ENCODE peak calls at places on chromosomes 4 and X, in six cellular contexts. Q, W, X, C, V and U are unnamed samples.

GRCh38 chr4:39104255-39104654 is 42.2 kb downstream of the KLHL5 start:
- DNase-seq in V (no peak), W (no peak), Q (no peak), X (no peak), C (no peak), U (no peak)

GRCh38 chr4:137213372-137214173 is 318.7 kb downstream of the PCDH18 start:
- DNase-seq in V (no peak), X (no peak), W (no peak), Q (no peak), C (no peak), U (no peak)

GRCh38 chr4:118835896-118836762 is at the start of gene SEC24D:
- DNase-seq in X (peak; percentile 90), V (peak; percentile 89), W (peak; percentile 89), Q (peak; percentile 97), C (peak; percentile 95), U (peak; percentile 74)

GRCh38 chrX:8823698-8824097 is 22.5 kb upstream of the FAM9A start:
- DNase-seq in W (no peak), X (no peak), C (no peak), V (no peak), Q (no peak), U (no peak)

GRCh38 chrX:47585273-47585672 is 3.0 kb downstream of the TIMP1 start:
- DNase-seq in Q (no peak), C (no peak), W (no peak), V (peak; percentile 44), X (no peak), U (no peak)

GRCh38 chr4:40299704-40300336 is 35.3 kb upstream of the CHRNA9 start:
- DNase-seq in C (no peak), W (no peak), V (no peak), Q (no peak), X (no peak), U (no peak)

GRCh38 chrX:8405631-8406030 is 59.0 kb upstream of the VCX3B start:
- DNase-seq in W (no peak), X (no peak), C (no peak), V (no peak), Q (no peak), U (no peak)

GRCh38 chr4:164239976-164240375 is 514.0 kb upstream of the SMIM31 start:
- DNase-seq in V (no peak), Q (no peak), X (no peak), W (no peak), C (no peak), U (no peak)

GRCh38 chrX:56343664-56344063 is 111.5 kb downstream of the KLF8 start:
- DNase-seq in W (no peak), Q (no peak), V (no peak), X (no peak), C (no peak), U (no peak)

GRCh38 chr4:23856630-23857029 is 33.2 kb downstream of the PPARGC1A start:
- DNase-seq in C (no peak), W (no peak), X (peak; percentile 27), Q (peak; percentile 72), V (no peak), U (no peak)

GRCh38 chrX:13203281-13203680 is 116.6 kb downstream of the ATXN3L start:
- DNase-seq in C (no peak), X (no peak), W (peak; percentile 49), V (no peak), Q (no peak), U (no peak)

GRCh38 chr4:98027827-98028226 is 115.4 kb downstream of the STPG2 start:
- DNase-seq in Q (no peak), W (no peak), C (no peak), V (peak; percentile 2), X (no peak), U (no peak)
- TF ChIP-seq CTCF in Q (no peak), W (no peak), C (peak; percentile 26), V (no peak), X (no peak), U (no peak)

GRCh38 chr4:115234405-115235093 is 121.1 kb upstream of the NDST4 start:
- DNase-seq in V (no peak), X (no peak), Q (no peak), C (no peak), W (no peak), U (no peak)
- TF ChIP-seq CTCF in V (no peak), X (no peak), Q (no peak), C (peak; percentile 58), W (no peak), U (peak; percentile 37)

DNA sequence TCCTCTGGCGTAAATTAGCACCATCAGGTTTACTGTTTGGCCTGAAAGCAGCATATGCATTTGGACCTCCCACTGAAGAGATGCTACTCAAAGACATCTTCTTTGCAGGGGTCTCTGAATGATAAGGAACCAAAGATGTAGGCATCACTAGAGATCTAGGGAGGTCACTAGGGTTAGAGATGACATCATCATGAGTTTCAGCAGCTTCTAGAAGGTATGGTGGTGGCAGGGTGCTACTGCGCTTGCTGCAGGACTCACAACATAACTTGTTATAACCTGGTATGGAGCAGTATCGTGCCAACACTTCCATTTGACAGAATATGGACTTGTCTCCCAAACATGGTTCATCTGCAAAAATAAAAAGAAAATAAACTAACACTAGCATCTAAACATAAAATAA is 251.6 kb downstream of the NPFFR2 start:
- DNase-seq in X (no peak), Q (no peak), V (no peak), W (no peak), C (no peak), U (no peak)
- TF ChIP-seq CTCF in X (no peak), Q (no peak), V (no peak), W (no peak), C (peak; percentile 13), U (no peak)

DNA sequence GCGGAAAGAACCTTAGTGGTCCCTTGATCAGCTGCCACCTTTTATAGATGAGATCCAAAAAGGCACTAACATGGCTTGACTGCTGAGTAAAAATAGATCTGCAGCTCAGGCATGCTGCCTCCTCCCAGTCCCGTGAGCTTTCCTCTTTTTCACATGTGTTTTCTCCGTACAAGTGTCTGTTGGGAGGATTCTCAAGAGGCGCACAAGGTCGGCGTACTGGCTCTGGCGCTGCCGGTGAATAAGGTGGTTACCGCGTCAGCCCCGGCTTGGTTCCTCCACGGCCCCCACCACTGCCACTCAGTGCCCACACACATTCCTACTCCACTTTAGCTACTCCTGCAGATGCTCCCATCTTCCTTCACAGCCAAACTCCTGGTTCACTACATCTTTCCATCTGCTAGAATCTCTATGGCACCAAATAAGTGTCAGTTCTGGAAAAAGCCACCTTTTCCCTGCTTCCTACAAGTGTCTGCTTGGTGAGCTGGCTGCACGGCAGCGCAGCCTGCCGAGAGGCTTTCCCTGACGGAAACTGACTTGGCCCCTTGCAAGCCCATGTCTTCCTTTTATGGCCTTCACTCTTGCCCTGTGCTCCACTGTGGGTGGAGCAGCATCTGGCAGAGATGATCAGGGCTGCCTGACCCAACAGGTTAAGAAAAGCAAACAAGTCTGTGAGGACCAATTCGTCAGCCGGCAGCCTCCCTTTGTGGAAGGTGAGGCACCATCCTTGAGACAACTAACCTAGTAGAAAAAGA is 99.8 kb downstream of the KLHL8 start:
- DNase-seq in C (no peak), X (no peak), V (no peak), Q (no peak), W (peak; percentile 70), U (no peak)
- TF ChIP-seq CTCF in C (no peak), X (no peak), V (no peak), Q (no peak), W (no peak), U (no peak)

DNA sequence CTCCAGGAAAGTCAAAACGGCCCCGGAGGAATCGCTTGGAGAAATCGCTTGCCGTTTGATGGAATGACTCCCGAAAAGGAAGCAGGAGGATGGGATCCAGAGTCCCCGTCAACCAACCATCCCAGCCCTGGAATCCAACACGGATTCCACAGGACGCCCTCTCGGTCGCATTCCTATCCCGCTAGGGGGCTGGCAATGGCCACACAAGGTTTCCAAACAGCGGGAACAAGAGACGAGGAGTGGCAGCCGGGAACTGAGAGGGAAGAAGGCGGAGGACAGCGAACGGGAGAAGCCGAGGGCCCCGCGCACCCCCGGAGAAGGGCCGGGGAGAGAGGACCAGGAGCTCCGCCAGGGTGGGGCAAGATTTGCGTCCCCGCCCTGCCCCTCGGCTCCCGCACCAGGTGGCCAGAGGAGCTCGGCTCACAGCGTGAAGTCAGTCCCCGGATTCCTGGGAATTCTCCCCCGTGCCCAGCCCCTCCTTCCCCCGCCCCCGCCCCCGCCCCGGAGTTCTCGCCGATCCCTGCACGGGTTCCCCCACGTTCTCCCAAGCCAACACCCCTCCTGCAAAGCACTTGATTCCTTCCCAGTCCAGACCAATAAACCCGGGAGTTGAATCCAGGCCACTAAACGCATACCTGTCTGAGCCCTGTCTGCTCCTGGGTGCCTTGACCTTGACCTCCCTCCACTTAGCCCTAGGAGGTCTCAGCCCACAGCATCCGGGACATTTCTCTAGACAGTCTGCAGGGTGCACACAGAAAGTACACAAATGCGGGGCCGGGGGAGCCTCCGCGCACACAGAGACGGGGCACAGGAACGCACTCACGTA is 1.4 kb downstream of the PDZD4 start:
- DNase-seq in Q (no peak), C (no peak), V (no peak), X (no peak), W (no peak), U (no peak)
- TF ChIP-seq CTCF in Q (no peak), C (no peak), V (no peak), X (no peak), W (no peak), U (no peak)

GRCh38 chrX:1600406-1601050 is 9.1 kb downstream of the AKAP17A start:
- DNase-seq in Q (peak; percentile 57), C (no peak), X (no peak), W (no peak), V (no peak), U (no peak)

GRCh38 chrX:1598876-1599790 is 7.7 kb downstream of the AKAP17A start:
- DNase-seq in V (no peak), W (no peak), C (no peak), X (no peak), Q (peak; percentile 56), U (no peak)

GRCh38 chrX:1601768-1602085 is 10.3 kb downstream of the AKAP17A start:
- DNase-seq in W (no peak), X (no peak), C (no peak), V (no peak), Q (peak; percentile 19), U (no peak)

GRCh38 chrX:1599791-1600405 is 8.5 kb downstream of the AKAP17A start:
- DNase-seq in C (no peak), V (no peak), Q (no peak), X (no peak), W (no peak), U (no peak)

GRCh38 chrX:1601051-1601767 is 9.8 kb downstream of the AKAP17A start:
- DNase-seq in W (no peak), C (no peak), X (no peak), V (no peak), Q (peak; percentile 53), U (no peak)
- TF ChIP-seq CTCF in W (no peak), C (no peak), X (no peak), V (no peak), Q (no peak), U (no peak)